ENCODE peak calls at places on chromosomes 12 and 14, in ten cellular contexts. D is fibroblast of lung, J is MM.1S, C is adipocyte, N is small intestine, W is IMR-90, B is neural progenitor cell, I is body of pancreas, P is PC-9, F is Caco-2. T is an unnamed sample. For H3K9me3, the result is how much of the 10 kb centered on the place peaks cover.

GRCh38 chr12:68279227-68280054 is 26.0 kb upstream of the IL22 start:
- DNase-seq in J (no peak), I (no peak), F (no peak), D (peak), P (no peak), C (no peak), N (no peak), W (peak), B (no peak), T (no peak)

GRCh38 chr12:113214938-113215400 is 6.3 kb upstream of the TPCN1 start:
- DNase-seq in I (no peak), P (peak), J (no peak), F (peak), N (no peak), D (peak), B (no peak), W (peak), C (peak), T (no peak)

GRCh38 chr12:47905313-47905730 is 528 bp upstream of the VDR start:
- DNase-seq in N (peak), C (peak), B (no peak), F (peak), P (no peak), W (no peak), D (peak), J (no peak), I (peak), T (no peak)

GRCh38 chr12:7645395-7646177 is 20.1 kb downstream of the APOBEC1 start:
- DNase-seq in I (peak), B (peak), N (peak), F (no peak), P (peak), D (peak), C (peak), W (peak), J (peak), T (peak)

GRCh38 chr12:39235990-39236767 is 206.7 kb downstream of the KIF21A start:
- DNase-seq in B (no peak), J (no peak), C (no peak), I (no peak), N (no peak), P (no peak), F (no peak), D (peak), W (no peak), T (no peak)

GRCh38 chr12:12156835-12157234 is 86.1 kb downstream of the BCL2L14 start:
- DNase-seq in F (no peak), I (no peak), D (no peak), J (no peak), N (no peak), W (no peak), P (no peak), B (no peak), C (no peak), T (no peak)

GRCh38 chr12:29041621-29042020 is 107.5 kb upstream of the FAR2 start:
- DNase-seq in W (peak), C (peak), D (peak), F (no peak), J (no peak), P (no peak), B (no peak), I (no peak), N (peak), T (no peak)

GRCh38 chr12:110555509-110556406 is 27.4 kb downstream of the PPTC7 start:
- DNase-seq in N (no peak), F (no peak), J (no peak), W (peak), B (no peak), D (peak), P (peak), C (peak), I (no peak), T (no peak)

GRCh38 chr14:31405599-31406251 is 14.6 kb downstream of the HEATR5A start:
- DNase-seq in N (peak), B (no peak), I (no peak), D (no peak), W (no peak), P (no peak), C (no peak), J (no peak), F (no peak), T (no peak)

GRCh38 chr12:122022393-122023338 is 982 bp downstream of the BCL7A start:
- DNase-seq in W (no peak), N (no peak), B (peak), F (no peak), J (no peak), P (no peak), I (peak), C (peak), D (peak), T (no peak)

GRCh38 chr14:74135386-74135785 is 50.6 kb downstream of the LIN52 start:
- DNase-seq in C (no peak), N (no peak), D (peak), I (no peak), J (no peak), P (peak), F (no peak), B (no peak), W (peak), T (no peak)

GRCh38 chr12:42625611-42626010 is 36.1 kb upstream of the PRICKLE1 start:
- DNase-seq in C (no peak), W (no peak), I (no peak), N (no peak), B (no peak), J (no peak), F (no peak), D (peak), P (no peak), T (no peak)

GRCh38 chr14:38409081-38409705 is 153.3 kb upstream of the CLEC14A start:
- DNase-seq in B (no peak), W (peak), I (no peak), J (no peak), N (no peak), F (no peak), D (peak), C (no peak), P (no peak), T (no peak)

GRCh38 chr12:32583535-32583934 is 95.6 kb upstream of the DNM1L start:
- DNase-seq in D (peak), P (no peak), I (no peak), W (peak), J (no peak), C (peak), F (no peak), B (no peak), N (no peak), T (no peak)

GRCh38 chr14:60220917-60221316 is 28.1 kb upstream of the PPM1A start:
- DNase-seq in C (no peak), N (no peak), I (no peak), W (no peak), B (no peak), D (no peak), P (no peak), F (no peak), J (no peak), T (no peak)

DNA sequence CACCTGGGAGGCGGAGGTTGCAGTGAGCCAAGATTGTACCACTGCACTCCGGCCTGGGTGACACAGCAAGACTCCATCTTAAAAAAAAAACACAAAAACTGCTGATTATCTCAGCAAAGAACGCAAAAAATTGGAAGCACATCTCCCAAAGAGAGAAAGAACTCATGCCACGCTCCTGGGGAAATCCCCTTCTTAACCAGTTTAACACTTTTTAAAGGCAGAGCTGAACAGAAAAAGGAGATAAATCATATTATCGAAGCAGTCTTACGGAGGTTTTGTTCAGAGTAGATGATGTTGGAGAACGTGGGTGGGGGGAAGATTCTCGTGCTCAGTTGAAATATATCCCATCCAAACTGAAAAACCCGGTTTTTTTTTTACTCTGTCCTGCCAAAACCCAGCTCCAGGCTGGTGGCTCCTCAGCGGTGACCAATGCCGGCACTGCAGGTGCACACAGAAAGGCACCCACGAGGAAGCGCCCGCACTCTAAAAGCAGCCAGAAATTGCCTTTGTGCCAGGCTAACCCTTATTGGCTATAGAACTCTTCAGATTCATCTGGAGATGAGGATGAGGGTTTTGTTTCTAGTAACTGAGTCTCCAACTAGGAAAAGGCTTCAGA is 100.2 kb upstream of the PARP11 start:
- DNase-seq in I (no peak), J (no peak), B (no peak), W (no peak), D (no peak), F (no peak), C (no peak), P (no peak), N (no peak), T (no peak)
- H3K4me3 ChIP-seq in I (no peak), J (no peak), B (no peak), W (no peak), D (no peak), F (no peak), C (no peak), P (no peak), N (no peak), T (peak)

DNA sequence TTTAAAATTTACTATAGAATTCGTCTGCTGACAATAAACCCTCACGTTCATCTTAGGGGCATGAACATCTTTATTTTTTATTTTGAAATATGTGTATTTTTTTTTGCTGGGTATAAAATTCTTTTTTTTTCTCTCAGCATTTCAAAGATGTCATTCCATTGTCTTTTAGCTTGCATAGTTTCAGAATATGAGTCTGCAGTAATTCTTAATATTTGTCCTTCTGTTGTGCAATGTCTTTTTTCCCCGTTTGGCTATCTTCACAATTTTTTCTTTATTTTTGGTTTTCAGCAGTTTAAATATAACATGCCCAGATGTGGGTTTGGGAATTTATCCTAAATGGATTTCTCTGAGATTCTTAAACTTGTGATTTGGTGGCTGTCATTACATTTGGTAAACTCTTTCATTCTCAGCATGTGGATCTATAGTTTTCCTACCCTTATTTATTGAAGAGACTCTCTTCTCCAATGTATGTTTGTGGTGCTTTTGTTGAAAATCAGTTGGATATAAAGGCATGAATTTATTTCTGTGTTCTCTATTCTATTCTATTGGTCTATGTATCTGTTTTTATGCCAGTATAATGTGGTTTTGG is 37.8 kb upstream of the PLBD1 start:
- DNase-seq in B (no peak), F (no peak), N (no peak), W (no peak), J (no peak), I (no peak), D (no peak), C (no peak), P (no peak), T (no peak)
- H3K9me3 ChIP-seq in B (under half), F (under half), N (under half), W (under half), J (under half), I (under half), D (under half), C (half or more), P (under half), T (under half)

DNA sequence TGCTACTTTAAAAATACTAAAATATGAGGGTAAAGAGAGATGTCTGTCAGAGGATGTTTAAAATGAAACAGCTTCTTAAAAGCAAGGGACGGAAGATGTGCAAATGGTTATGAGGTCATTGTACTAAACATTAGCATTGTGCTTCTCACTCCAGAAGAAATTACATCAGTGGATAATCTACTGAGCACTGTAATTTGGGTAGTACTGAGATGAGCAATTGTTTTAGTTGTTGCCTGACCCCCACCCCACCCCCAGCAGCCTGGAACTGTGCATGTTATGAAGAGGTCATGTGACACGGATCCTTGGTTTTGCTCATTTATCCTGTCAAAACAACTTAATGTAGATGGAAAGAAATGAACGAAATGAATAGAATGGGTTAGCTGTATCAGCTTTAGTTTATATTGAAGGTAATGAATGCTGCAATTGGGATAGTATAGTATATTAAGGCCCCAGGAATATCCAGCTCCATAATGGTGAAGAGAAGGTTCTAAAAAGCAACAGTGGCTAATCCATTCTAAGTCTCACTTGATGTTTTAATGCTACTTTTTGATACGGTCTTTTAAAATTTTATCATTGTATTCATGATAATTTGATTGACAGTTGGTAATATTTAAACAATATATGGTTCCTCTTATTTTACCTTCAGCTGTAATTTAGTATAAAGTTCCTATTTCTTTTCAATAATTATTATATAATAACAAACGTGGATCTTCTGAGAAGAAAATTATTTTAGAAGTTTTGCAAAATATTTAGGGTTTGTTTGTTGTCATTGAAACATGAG is 58.4 kb downstream of the WNK1 start:
- DNase-seq in P (no peak), C (no peak), F (no peak), I (no peak), B (no peak), D (no peak), N (no peak), J (no peak), W (peak), T (peak)
- H3K4me3 ChIP-seq in P (no peak), C (no peak), F (no peak), I (no peak), B (no peak), D (no peak), N (no peak), J (no peak), W (no peak), T (peak)

DNA sequence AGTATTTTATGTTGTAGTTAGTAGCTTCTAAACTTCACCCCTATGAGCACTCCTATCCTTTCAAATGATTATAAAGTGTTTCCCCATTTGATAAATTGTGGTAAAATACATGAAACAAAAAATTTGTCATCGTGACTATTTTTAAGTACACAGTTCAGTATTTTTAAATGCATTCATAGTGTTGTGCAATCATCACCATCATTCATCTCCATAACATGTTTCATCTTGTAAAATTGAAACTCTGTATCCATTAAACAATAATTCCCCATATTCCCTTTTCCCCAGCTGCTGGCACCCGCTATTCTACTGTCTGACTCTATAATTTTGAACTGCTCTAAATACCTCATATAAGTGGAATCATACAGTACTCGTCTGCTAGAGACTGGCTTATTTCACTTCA is 52.5 kb downstream of the ATP23 start:
- DNase-seq in I (no peak), B (no peak), J (no peak), D (no peak), N (no peak), C (no peak), F (no peak), P (no peak), W (no peak), T (no peak)
- H3K9me3 ChIP-seq in I (under half), B (under half), J (under half), D (under half), N (under half), C (under half), F (under half), P (under half), W (under half), T (under half)

GRCh38 chr12:104279164-104279563 is 24.4 kb upstream of the EID3 start:
- DNase-seq in F (no peak), P (peak), J (no peak), N (no peak), B (no peak), C (peak), D (peak), I (no peak), W (no peak), T (no peak)

GRCh38 chr12:104281636-104282035 is 21.9 kb upstream of the EID3 start:
- DNase-seq in D (peak), C (peak), I (no peak), B (no peak), W (no peak), J (no peak), P (peak), N (no peak), F (no peak), T (no peak)

GRCh38 chr12:104282109-104282508 is 21.4 kb upstream of the EID3 start:
- DNase-seq in W (peak), B (no peak), I (no peak), C (peak), J (no peak), F (no peak), D (peak), N (no peak), P (peak), T (no peak)

GRCh38 chr12:104280703-104281458 is 22.7 kb upstream of the EID3 start:
- DNase-seq in J (no peak), P (peak), W (peak), F (no peak), I (no peak), B (no peak), C (peak), N (no peak), D (peak), T (no peak)

DNA sequence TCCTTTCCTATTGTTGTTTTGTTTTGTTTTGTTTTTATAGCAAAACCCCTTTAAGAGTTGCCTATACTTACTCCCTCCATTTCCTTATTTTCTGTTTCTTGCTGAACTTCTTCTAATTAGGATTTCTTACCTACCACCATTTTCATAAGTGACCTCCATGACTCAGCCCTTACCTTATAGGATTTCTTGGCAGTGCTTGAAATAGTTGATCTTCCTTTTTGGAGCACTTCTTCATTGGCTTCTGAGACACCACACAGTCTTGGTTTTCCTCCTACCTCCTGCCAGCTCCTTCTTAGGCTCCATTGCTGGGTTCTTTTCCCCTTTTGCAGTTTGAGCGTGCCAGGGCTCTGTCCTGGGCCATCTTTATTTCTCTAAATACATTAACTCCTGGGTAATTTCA is 23.4 kb upstream of the EID3 start:
- DNase-seq in B (no peak), D (peak), W (no peak), I (no peak), P (no peak), J (no peak), C (no peak), F (no peak), N (no peak), T (no peak)
- H3K4me3 ChIP-seq in B (no peak), D (peak), W (peak), I (no peak), P (peak), J (no peak), C (peak), F (no peak), N (no peak), T (no peak)

GRCh38 chr14:61472801-61473376 is 151.5 kb downstream of the PRKCH start:
- DNase-seq in I (no peak), F (no peak), C (no peak), J (no peak), W (peak), B (no peak), P (no peak), D (peak), N (peak), T (peak)
- H3K9me3 ChIP-seq in I (under half), F (under half), C (under half), J (under half), W (under half), B (under half), P (under half), D (under half), N (under half), T (under half)

GRCh38 chr14:100236873-100237272 is 2.1 kb upstream of the YY1 start:
- DNase-seq in P (no peak), C (no peak), F (no peak), N (no peak), D (no peak), B (no peak), J (no peak), I (no peak), W (no peak), T (no peak)
- H3K4me3 ChIP-seq in P (peak), C (peak), F (peak), N (peak), D (peak), B (peak), J (no peak), I (no peak), W (peak), T (peak)

GRCh38 chr12:21813751-21814150 is 39.2 kb upstream of the KCNJ8 start:
- DNase-seq in C (no peak), J (no peak), N (no peak), F (no peak), B (no peak), W (no peak), P (no peak), D (no peak), I (no peak), T (no peak)

GRCh38 chr12:21813125-21813524 is 38.6 kb upstream of the KCNJ8 start:
- DNase-seq in J (no peak), W (no peak), P (no peak), D (no peak), F (no peak), I (no peak), B (no peak), N (no peak), C (no peak), T (no peak)

GRCh38 chr12:21814814-21815213 is 40.3 kb upstream of the KCNJ8 start:
- DNase-seq in W (no peak), I (no peak), P (no peak), C (no peak), N (no peak), B (no peak), D (no peak), F (no peak), J (no peak), T (no peak)

GRCh38 chr12:21814327-21814726 is 39.8 kb upstream of the KCNJ8 start:
- DNase-seq in D (no peak), C (no peak), F (no peak), P (no peak), N (no peak), J (no peak), I (no peak), W (no peak), B (no peak), T (no peak)

DNA sequence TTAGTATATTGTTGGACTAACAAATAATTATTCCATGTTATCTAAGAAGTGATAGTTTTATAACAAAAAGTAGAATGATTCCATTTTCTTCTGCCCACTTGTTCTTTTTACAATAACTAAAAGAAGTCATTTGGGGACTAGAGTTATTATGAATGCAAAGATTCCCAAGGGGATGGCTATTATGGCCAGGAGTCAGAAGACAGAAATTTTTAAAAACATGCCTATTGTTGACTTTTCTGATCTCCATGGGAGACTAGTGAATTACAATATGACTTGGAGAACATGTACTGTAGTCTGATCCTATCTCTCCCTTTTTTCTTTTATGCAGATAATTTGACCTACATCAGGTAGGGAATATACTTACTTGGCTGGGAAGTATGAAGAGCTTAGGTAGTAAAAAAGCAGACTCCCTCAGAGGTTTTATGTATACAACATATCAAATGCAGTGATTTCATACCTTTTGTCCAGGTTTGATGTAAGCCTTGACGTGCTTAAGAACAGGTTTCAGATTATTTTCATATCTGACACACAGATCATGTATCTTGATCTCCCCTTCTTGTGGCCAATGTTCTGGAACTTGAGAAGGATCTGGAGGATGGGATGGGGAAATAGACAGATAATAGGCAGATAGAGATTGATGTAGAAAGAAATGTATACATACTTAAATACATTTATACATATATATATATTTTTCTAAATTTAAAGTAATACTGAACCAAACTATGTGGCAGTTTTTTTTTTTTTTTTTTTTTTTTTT is 41.0 kb upstream of the KCNJ8 start:
- DNase-seq in D (no peak), W (no peak), P (no peak), C (peak), J (no peak), N (no peak), F (no peak), I (no peak), B (no peak), T (no peak)
- H3K9me3 ChIP-seq in D (under half), W (under half), P (under half), C (under half), J (under half), N (under half), F (under half), I (under half), B (under half), T (under half)

T was measured in CD4-positive, CD25-positive, alpha-beta regulatory T cell.